ENCODE peak calls at places on chromosome 2, in nine cellular contexts. F is K562; A is lower lobe of right lung; N is spleen; G is PC-9; P is CD8-positive, alpha-beta memory T cell; H is fibroblast of villous mesenchyme; T is GM06990; Q is lower leg skin. V is an unnamed sample.

GRCh38 chr2:186636800-186637795 is 47.2 kb downstream of the ITGAV start:
- DNase-seq in F (no peak), A (no peak), N (no peak), G (no peak), P (no peak), H (peak), T (no peak), Q (no peak), V (no peak)

GRCh38 chr2:223040527-223040926 is 11.5 kb upstream of the KCNE4 start:
- DNase-seq in F (no peak), A (no peak), N (no peak), G (no peak), P (no peak), H (no peak), T (no peak), Q (no peak), V (no peak)

GRCh38 chr2:150681120-150681796 is 193.8 kb upstream of the RND3 start:
- DNase-seq in F (no peak), A (no peak), N (no peak), G (peak), P (no peak), H (peak), T (no peak), Q (no peak), V (no peak)

GRCh38 chr2:32262105-32262504 is 2.6 kb downstream of the NLRC4 start:
- DNase-seq in F (no peak), A (no peak), N (no peak), G (no peak), P (no peak), H (no peak), T (no peak), Q (peak), V (no peak)

GRCh38 chr2:174609261-174609660 is 11.7 kb upstream of the WIPF1 start:
- DNase-seq in F (no peak), A (no peak), N (no peak), G (no peak), P (no peak), H (no peak), T (no peak), Q (no peak), V (no peak)

GRCh38 chr2:31387850-31388249 is 26.7 kb downstream of the XDH start:
- DNase-seq in F (no peak), A (no peak), N (no peak), G (no peak), P (no peak), H (no peak), T (no peak), Q (no peak), V (no peak)

GRCh38 chr2:198883604-198884003 is 574.1 kb downstream of the SATB2 start:
- DNase-seq in F (no peak), A (no peak), N (no peak), G (no peak), P (no peak), H (no peak), T (no peak), Q (no peak), V (no peak)

GRCh38 chr2:30026091-30027055 is 105.0 kb upstream of the ALK start:
- DNase-seq in F (peak), A (no peak), N (no peak), G (no peak), P (no peak), H (peak), T (no peak), Q (no peak), V (no peak)

GRCh38 chr2:9483107-9483506 is 8.8 kb downstream of the IAH1 start:
- DNase-seq in F (no peak), A (no peak), N (no peak), G (peak), P (no peak), H (no peak), T (no peak), Q (no peak), V (no peak)

GRCh38 chr2:189506514-189506976 is 65.3 kb downstream of the WDR75 start:
- DNase-seq in F (peak), A (no peak), N (no peak), G (peak), P (no peak), H (no peak), T (no peak), Q (no peak), V (no peak)

GRCh38 chr2:67666386-67667053 is 269.4 kb downstream of the ETAA1 start:
- DNase-seq in F (no peak), A (no peak), N (no peak), G (no peak), P (no peak), H (peak), T (no peak), Q (no peak), V (no peak)

GRCh38 chr2:199955339-199956061 is at the start of the genes MAIP1 and TYW5:
- DNase-seq in F (peak), A (peak), N (peak), G (peak), P (peak), H (peak), T (peak), Q (peak), V (peak)

GRCh38 chr2:187580462-187581124 is 26.4 kb upstream of the TFPI start:
- DNase-seq in F (peak), A (no peak), N (no peak), G (peak), P (no peak), H (peak), T (peak), Q (no peak), V (peak)

GRCh38 chr2:65320042-65320711 is 92.5 kb downstream of the ACTR2 start:
- DNase-seq in F (peak), A (no peak), N (no peak), G (peak), P (no peak), H (peak), T (peak), Q (no peak), V (no peak)

GRCh38 chr2:37589298-37589697 is 82.1 kb downstream of the CDC42EP3 start:
- DNase-seq in F (no peak), A (no peak), N (no peak), G (no peak), P (no peak), H (no peak), T (no peak), Q (no peak), V (no peak)

GRCh38 chr2:151051584-151052220 is 210.0 kb downstream of the RBM43 start:
- DNase-seq in F (peak), A (no peak), N (no peak), G (no peak), P (peak), H (peak), T (peak), Q (no peak), V (peak)

GRCh38 chr2:86283461-86284030 is 53.9 kb downstream of the REEP1 start:
- DNase-seq in F (no peak), A (no peak), N (no peak), G (no peak), P (no peak), H (no peak), T (no peak), Q (no peak), V (no peak)

GRCh38 chr2:131126436-131126835 is 21.3 kb downstream of the PLEKHB2 start:
- DNase-seq in F (no peak), A (no peak), N (no peak), G (no peak), P (no peak), H (no peak), T (no peak), Q (no peak), V (no peak)

GRCh38 chr2:98882971-98883779 is 52.9 kb downstream of the CRACDL start:
- DNase-seq in F (no peak), A (no peak), N (peak), G (no peak), P (no peak), H (no peak), T (no peak), Q (peak), V (no peak)

GRCh38 chr2:170277943-170278342 is 100.0 kb downstream of the MYO3B start:
- DNase-seq in F (no peak), A (no peak), N (no peak), G (no peak), P (no peak), H (no peak), T (no peak), Q (no peak), V (no peak)

GRCh38 chr2:102803041-102803896 is 41.4 kb downstream of the TMEM182 start:
- DNase-seq in F (no peak), A (no peak), N (no peak), G (no peak), P (no peak), H (no peak), T (no peak), Q (no peak), V (peak)

GRCh38 chr2:164456599-164456998 is 164.7 kb downstream of the GRB14 start:
- DNase-seq in F (no peak), A (no peak), N (no peak), G (no peak), P (no peak), H (no peak), T (no peak), Q (no peak), V (peak)

GRCh38 chr2:18119883-18120282 is 241.4 kb downstream of the KCNS3 start:
- DNase-seq in F (no peak), A (no peak), N (no peak), G (no peak), P (no peak), H (no peak), T (no peak), Q (no peak), V (no peak)

DNA sequence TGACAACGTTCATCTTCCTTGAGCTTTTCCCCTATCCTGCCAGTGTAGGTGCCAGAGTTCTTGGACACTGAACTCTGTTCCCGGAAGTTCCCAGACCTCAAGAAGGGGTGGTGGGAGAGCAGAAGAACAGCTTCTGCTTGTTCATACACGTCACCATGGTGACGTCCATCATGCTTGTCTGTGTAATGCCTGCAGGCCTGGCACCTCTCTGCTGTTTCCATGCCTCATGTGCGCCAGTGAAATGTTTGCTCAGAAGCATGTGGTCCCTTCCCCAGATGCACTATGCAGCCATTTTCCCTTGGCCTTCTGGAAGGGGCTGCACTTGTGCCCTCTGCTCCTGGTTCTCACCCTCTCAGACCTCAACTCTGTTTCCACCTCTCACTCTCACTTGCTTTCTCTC is 210.8 kb upstream of the NABP1 start:
- DNase-seq in F (no peak), A (no peak), N (no peak), G (no peak), P (no peak), H (no peak), T (no peak), Q (no peak), V (no peak)
- H3K4me3 ChIP-seq in F (no peak), A (no peak), N (no peak), G (no peak), P (no peak), H (no peak), T (no peak), Q (no peak), V (no peak)

GRCh38 chr2:26409785-26410184 is 8.1 kb downstream of the DRC1 start:
- DNase-seq in F (no peak), A (no peak), N (no peak), G (no peak), P (no peak), H (no peak), T (no peak), Q (no peak), V (no peak)

GRCh38 chr2:26414291-26414690 is 12.6 kb downstream of the DRC1 start:
- DNase-seq in F (no peak), A (no peak), N (no peak), G (no peak), P (no peak), H (peak), T (no peak), Q (no peak), V (no peak)

GRCh38 chr2:26410764-26411243 is 9.1 kb downstream of the DRC1 start:
- DNase-seq in F (peak), A (no peak), N (no peak), G (no peak), P (no peak), H (no peak), T (no peak), Q (no peak), V (no peak)

GRCh38 chr2:26411419-26411818 is 9.7 kb downstream of the DRC1 start:
- DNase-seq in F (peak), A (no peak), N (no peak), G (no peak), P (no peak), H (no peak), T (no peak), Q (no peak), V (no peak)

DNA sequence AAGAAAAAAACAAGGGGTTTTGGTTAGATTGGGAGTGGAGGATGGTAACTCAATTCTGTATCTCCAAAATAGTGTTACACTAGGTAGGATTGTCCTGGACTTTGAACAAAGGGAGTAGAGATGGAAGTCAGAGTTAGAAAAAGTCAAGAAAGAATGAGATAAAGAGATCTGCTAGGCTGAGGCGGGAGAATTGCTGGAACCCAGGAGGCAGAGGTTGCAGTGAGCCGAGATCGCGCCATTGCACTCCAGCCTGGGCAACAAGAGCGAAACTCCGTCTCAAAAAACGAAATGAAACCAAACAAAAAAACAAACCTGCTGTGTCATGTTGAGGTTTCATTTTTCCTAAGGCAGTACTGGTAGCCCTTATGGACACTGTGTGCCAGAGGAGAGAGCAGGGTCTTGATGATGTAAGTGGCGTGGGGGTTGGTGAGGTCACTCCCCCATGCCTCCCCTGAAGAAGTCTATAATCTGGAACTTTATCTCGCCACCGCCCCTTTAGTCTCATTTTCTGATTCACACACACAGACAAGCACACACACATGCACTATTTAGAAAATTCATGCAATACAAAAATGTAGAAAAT is 10.5 kb downstream of the DRC1 start:
- DNase-seq in F (peak), A (no peak), N (no peak), G (no peak), P (no peak), H (peak), T (peak), Q (no peak), V (no peak)
- H3K4me3 ChIP-seq in F (peak), A (peak), N (no peak), G (no peak), P (no peak), H (peak), T (peak), Q (no peak), V (no peak)

GRCh38 chr2:234847364-234847635 is 104.5 kb upstream of the SH3BP4 start:
- DNase-seq in F (no peak), A (no peak), N (no peak), G (no peak), P (no peak), H (no peak), T (no peak), Q (peak), V (no peak)
- H3K4me3 ChIP-seq in F (no peak), A (no peak), N (no peak), G (no peak), P (no peak), H (no peak), T (no peak), Q (no peak), V (no peak)

GRCh38 chr2:176493909-176494308 is 224.7 kb downstream of the MTX2 start:
- DNase-seq in F (no peak), A (no peak), N (no peak), G (no peak), P (no peak), H (no peak), T (no peak), Q (no peak), V (no peak)
- H3K4me3 ChIP-seq in F (no peak), A (no peak), N (no peak), G (no peak), P (no peak), H (no peak), T (no peak), Q (no peak), V (no peak)

DNA sequence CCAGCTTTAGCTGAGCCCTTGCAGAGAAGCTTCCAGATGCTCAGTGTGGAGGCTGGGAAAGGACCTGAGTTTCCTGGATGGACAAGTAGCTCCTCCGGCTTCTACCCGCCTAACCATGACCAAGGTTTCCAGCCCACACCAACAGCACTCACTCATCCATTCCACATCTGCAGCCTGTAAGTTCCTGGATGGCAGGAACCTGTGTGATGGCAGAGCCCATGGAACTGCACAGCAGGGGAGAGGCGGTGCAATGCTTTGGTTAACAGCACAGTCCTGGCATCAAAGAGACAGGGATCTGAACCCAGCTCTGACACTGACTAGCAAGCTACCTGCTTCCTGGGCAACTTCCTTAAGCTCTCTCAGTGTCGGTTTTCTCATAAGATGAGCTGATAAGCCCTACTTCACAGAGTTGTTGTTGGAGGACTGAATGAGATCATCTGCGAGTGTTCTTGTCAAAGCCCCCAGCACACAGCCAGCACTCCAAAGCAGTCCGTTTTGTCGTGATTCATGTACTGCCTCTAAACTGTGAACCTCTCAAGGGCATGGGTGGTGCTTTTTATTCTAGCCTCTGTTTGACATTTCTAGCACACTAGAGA is 41.6 kb upstream of the OTOF start:
- DNase-seq in F (no peak), A (no peak), N (peak), G (no peak), P (peak), H (no peak), T (no peak), Q (no peak), V (peak)
- H3K4me3 ChIP-seq in F (no peak), A (no peak), N (no peak), G (no peak), P (no peak), H (no peak), T (no peak), Q (no peak), V (peak)

GRCh38 chr2:22478329-22478728 is 906.6 kb upstream of the KLHL29 start:
- DNase-seq in F (no peak), A (no peak), N (no peak), G (no peak), P (no peak), H (no peak), T (no peak), Q (no peak), V (no peak)
- H3K4me3 ChIP-seq in F (no peak), A (no peak), N (no peak), G (no peak), P (no peak), H (no peak), T (no peak), Q (no peak), V (no peak)

GRCh38 chr2:176178807-176179271 is 9.6 kb upstream of the HOXD1 start:
- DNase-seq in F (no peak), A (no peak), N (no peak), G (no peak), P (no peak), H (peak), T (no peak), Q (no peak), V (no peak)
- H3K4me3 ChIP-seq in F (no peak), A (peak), N (no peak), G (no peak), P (no peak), H (peak), T (no peak), Q (no peak), V (peak)

GRCh38 chr2:118714115-118714514 is 133.3 kb downstream of the EN1 start:
- DNase-seq in F (no peak), A (no peak), N (no peak), G (no peak), P (no peak), H (no peak), T (no peak), Q (no peak), V (no peak)

GRCh38 chr2:118709786-118710185 is 137.7 kb downstream of the EN1 start:
- DNase-seq in F (no peak), A (no peak), N (no peak), G (no peak), P (no peak), H (no peak), T (no peak), Q (no peak), V (no peak)

GRCh38 chr2:118706844-118707243 is 140.6 kb downstream of the EN1 start:
- DNase-seq in F (no peak), A (no peak), N (no peak), G (no peak), P (no peak), H (no peak), T (no peak), Q (no peak), V (no peak)

GRCh38 chr2:118711603-118712002 is 135.8 kb downstream of the EN1 start:
- DNase-seq in F (no peak), A (no peak), N (no peak), G (no peak), P (no peak), H (no peak), T (no peak), Q (no peak), V (no peak)

GRCh38 chr2:118710481-118710880 is 137.0 kb downstream of the EN1 start:
- DNase-seq in F (peak), A (no peak), N (no peak), G (no peak), P (no peak), H (no peak), T (no peak), Q (no peak), V (no peak)
- H3K4me3 ChIP-seq in F (no peak), A (no peak), N (no peak), G (no peak), P (no peak), H (no peak), T (no peak), Q (no peak), V (no peak)

DNA sequence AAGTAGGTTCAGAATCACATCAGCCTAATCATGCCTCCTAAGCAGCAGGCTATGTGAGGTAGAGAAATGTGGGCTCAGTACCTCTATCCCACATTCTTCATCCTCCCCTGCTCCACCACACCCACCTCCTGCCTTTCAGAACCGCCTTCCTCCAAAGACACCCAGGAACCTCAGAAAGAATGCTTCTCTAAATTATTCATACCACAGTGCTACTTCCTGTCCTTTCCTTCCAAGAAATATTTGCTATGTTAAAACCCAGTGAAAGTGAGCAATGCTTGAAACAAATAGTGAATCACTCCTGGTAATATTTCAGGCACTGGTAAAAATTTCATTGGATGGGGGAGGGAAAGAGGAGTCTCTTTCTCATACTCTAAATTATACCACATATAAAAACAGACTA is 24.0 kb upstream of the CREB1 start:
- DNase-seq in F (no peak), A (no peak), N (no peak), G (peak), P (no peak), H (peak), T (no peak), Q (no peak), V (no peak)
- H3K4me3 ChIP-seq in F (no peak), A (no peak), N (no peak), G (no peak), P (no peak), H (no peak), T (no peak), Q (no peak), V (no peak)

DNA sequence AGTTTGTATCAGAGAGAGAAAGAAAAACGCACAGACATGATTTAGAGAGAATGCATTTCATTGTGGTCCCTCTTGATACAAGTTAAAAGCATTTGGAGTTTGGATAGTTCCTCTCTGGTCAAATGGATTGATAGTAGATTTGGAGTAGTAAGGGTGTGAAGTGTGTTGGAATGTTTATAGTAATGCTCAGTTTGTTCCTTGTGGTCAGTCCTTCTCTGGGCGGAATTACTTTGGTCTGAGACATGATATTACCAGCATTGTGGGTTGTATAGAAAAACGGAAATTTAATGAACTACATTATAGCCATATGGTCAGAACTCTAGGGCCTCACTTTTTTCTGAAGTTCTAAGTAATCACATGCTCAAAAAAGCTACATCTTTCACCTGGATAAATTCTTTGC is 178.9 kb downstream of the AGAP1 start:
- DNase-seq in F (no peak), A (no peak), N (no peak), G (no peak), P (no peak), H (no peak), T (no peak), Q (no peak), V (no peak)
- H3K4me3 ChIP-seq in F (no peak), A (no peak), N (no peak), G (peak), P (no peak), H (no peak), T (no peak), Q (no peak), V (no peak)